ENCODE peak calls at places on chromosome 15, in five cellular contexts. L, Q, F, S and A are unnamed samples.

GRCh38 chr15:40105517-40106202 is 3.0 kb downstream of the BMF start:
- DNase-seq in L (no peak), Q (no peak), F (no peak), S (no peak), A (no peak)

GRCh38 chr15:90151989-90152645 is 49.0 kb upstream of the SEMA4B start:
- DNase-seq in L (no peak), Q (no peak), F (no peak), S (peak; percentile 67), A (no peak)

GRCh38 chr15:49621327-49622210 is 721 bp downstream of the DTWD1 start:
- DNase-seq in L (no peak), Q (no peak), F (no peak), S (peak; percentile 23), A (no peak)

GRCh38 chr15:43966646-43967045 is 139.8 kb downstream of the WDR76 start:
- DNase-seq in L (no peak), Q (no peak), F (no peak), S (no peak), A (no peak)

GRCh38 chr15:91429973-91430372 is 329.9 kb downstream of the SV2B start:
- DNase-seq in L (no peak), Q (no peak), F (no peak), S (no peak), A (no peak)

GRCh38 chr15:89792106-89792805 is 16.1 kb downstream of the MESP2 start:
- DNase-seq in L (no peak), Q (no peak), F (no peak), S (no peak), A (no peak)

GRCh38 chr15:33146051-33146450 is 48.5 kb downstream of the FMN1 start:
- DNase-seq in L (no peak), Q (no peak), F (no peak), S (no peak), A (no peak)

GRCh38 chr15:63030101-63030528 is 12.4 kb upstream of the TPM1 start:
- DNase-seq in L (peak; percentile 82), Q (no peak), F (no peak), S (no peak), A (no peak)

GRCh38 chr15:74050835-74051234 is 31.5 kb downstream of the GOLGA6A start:
- DNase-seq in L (no peak), Q (no peak), F (no peak), S (no peak), A (no peak)

GRCh38 chr15:40333922-40334492 is 6.7 kb downstream of the CCDC9B start:
- DNase-seq in L (peak; percentile 78), Q (no peak), F (no peak), S (no peak), A (no peak)

GRCh38 chr15:59736181-59736580 is 47.1 kb upstream of the BNIP2 start:
- DNase-seq in L (no peak), Q (no peak), F (no peak), S (peak; percentile 15), A (no peak)

GRCh38 chr15:89096664-89097063 is 8.4 kb downstream of the ABHD2 start:
- DNase-seq in L (no peak), Q (no peak), F (no peak), S (no peak), A (no peak)

GRCh38 chr15:94174399-94174802 is 57.0 kb upstream of the MCTP2 start:
- DNase-seq in L (no peak), Q (no peak), F (peak; percentile 23), S (no peak), A (peak; percentile 49)

GRCh38 chr15:83200162-83200561 is 7.5 kb downstream of the HDGFL3 start:
- DNase-seq in L (no peak), Q (no peak), F (no peak), S (no peak), A (no peak)

GRCh38 chr15:52277575-52277974 is 18.0 kb downstream of the MYO5C start:
- DNase-seq in L (no peak), Q (no peak), F (no peak), S (no peak), A (no peak)

GRCh38 chr15:70095387-70096214 is 2.1 kb downstream of the TLE3 start:
- DNase-seq in L (no peak), Q (no peak), F (no peak), S (peak; percentile 90), A (no peak)

GRCh38 chr15:82074610-82075009 is 28.8 kb upstream of the MEX3B start:
- DNase-seq in L (no peak), Q (no peak), F (no peak), S (no peak), A (no peak)

GRCh38 chr15:27587810-27588209 is 511.3 kb downstream of the OCA2 start:
- DNase-seq in L (no peak), Q (no peak), F (no peak), S (peak; percentile 94), A (no peak)

GRCh38 chr15:60612400-60613048 is 133.6 kb upstream of the ICE2 start:
- DNase-seq in L (no peak), Q (no peak), F (no peak), S (peak; percentile 29), A (no peak)

GRCh38 chr15:79629687-79630086 is 197.6 kb downstream of the MINAR1 start:
- DNase-seq in L (no peak), Q (no peak), F (no peak), S (no peak), A (no peak)

GRCh38 chr15:47620960-47621681 is 96.2 kb upstream of the SEMA6D start:
- DNase-seq in L (no peak), Q (no peak), F (no peak), S (no peak), A (peak; percentile 4)